ENCODE peak calls at places on chromosomes 1 and 21, in eight cellular contexts. L is HCT116, N is suprapubic skin, Y is HepG2, R is endothelial cell of umbilical vein, S is K562, C is Panc1, B is stomach. M is an unnamed sample.
A peak's percentile ranks its signal among the peaks of the same experiment; 100 is the strongest.

GRCh38 chr1:83632906-83633305 is 366.0 kb downstream of the TTLL7 start:
- DNase-seq in C (no peak), L (no peak), Y (no peak), N (no peak), S (no peak), B (no peak), R (no peak), M (no peak)

GRCh38 chr1:3598051-3598471 is 13.2 kb downstream of the MEGF6 start:
- DNase-seq in R (peak; percentile 19), S (peak; percentile 44), N (no peak), C (no peak), B (no peak), L (no peak), Y (no peak), M (no peak)

GRCh38 chr1:214548988-214549387 is 2.4 kb downstream of the PTPN14 start:
- DNase-seq in R (peak; percentile 70), S (no peak), L (no peak), C (no peak), N (no peak), Y (no peak), B (peak; percentile 76), M (peak; percentile 31)

GRCh38 chr21:15433091-15433490 is 296.7 kb upstream of the USP25 start:
- DNase-seq in B (no peak), C (no peak), L (no peak), S (no peak), N (no peak), Y (no peak), R (no peak), M (no peak)

GRCh38 chr21:45964649-45965048 is 16.9 kb upstream of the COL6A1 start:
- DNase-seq in S (no peak), N (peak; percentile 21), Y (no peak), L (no peak), B (no peak), R (no peak), C (no peak), M (no peak)

GRCh38 chr1:27643626-27644368 is 8.8 kb upstream of the FGR start:
- DNase-seq in N (no peak), B (peak; percentile 65), L (peak; percentile 54), C (peak; percentile 52), S (peak; percentile 73), R (peak; percentile 54), Y (peak; percentile 55), M (no peak)

GRCh38 chr1:162040657-162041056 is 17.0 kb upstream of the OLFML2B start:
- DNase-seq in Y (peak; percentile 12), C (no peak), N (no peak), B (no peak), L (peak; percentile 34), R (peak; percentile 40), S (no peak), M (no peak)

GRCh38 chr1:229836324-229836723 is 210.3 kb downstream of the URB2 start:
- DNase-seq in L (no peak), C (no peak), B (no peak), N (no peak), R (no peak), Y (no peak), S (no peak), M (no peak)

GRCh38 chr1:209168204-209168603 is 415.3 kb upstream of the CAMK1G start:
- DNase-seq in N (no peak), L (no peak), Y (no peak), S (no peak), R (peak; percentile 80), B (no peak), C (no peak), M (peak; percentile 12)

GRCh38 chr1:234870582-234870981 is 258.1 kb downstream of the TOMM20 start:
- DNase-seq in N (no peak), C (no peak), B (no peak), L (no peak), R (no peak), S (no peak), Y (no peak), M (no peak)

GRCh38 chr1:234870020-234870378 is 258.6 kb downstream of the TOMM20 start:
- DNase-seq in C (no peak), Y (no peak), S (no peak), N (no peak), B (no peak), R (no peak), L (no peak), M (no peak)

GRCh38 chr1:234869182-234870019 is 259.2 kb downstream of the TOMM20 start:
- DNase-seq in L (no peak), N (no peak), S (peak; percentile 27), B (no peak), Y (no peak), C (no peak), R (no peak), M (no peak)

GRCh38 chr1:234866007-234866866 is 256.3 kb upstream of the IRF2BP2 start:
- DNase-seq in L (peak; percentile 61), N (no peak), B (peak; percentile 50), S (peak; percentile 86), C (no peak), Y (peak; percentile 81), R (peak; percentile 37), M (no peak)

DNA sequence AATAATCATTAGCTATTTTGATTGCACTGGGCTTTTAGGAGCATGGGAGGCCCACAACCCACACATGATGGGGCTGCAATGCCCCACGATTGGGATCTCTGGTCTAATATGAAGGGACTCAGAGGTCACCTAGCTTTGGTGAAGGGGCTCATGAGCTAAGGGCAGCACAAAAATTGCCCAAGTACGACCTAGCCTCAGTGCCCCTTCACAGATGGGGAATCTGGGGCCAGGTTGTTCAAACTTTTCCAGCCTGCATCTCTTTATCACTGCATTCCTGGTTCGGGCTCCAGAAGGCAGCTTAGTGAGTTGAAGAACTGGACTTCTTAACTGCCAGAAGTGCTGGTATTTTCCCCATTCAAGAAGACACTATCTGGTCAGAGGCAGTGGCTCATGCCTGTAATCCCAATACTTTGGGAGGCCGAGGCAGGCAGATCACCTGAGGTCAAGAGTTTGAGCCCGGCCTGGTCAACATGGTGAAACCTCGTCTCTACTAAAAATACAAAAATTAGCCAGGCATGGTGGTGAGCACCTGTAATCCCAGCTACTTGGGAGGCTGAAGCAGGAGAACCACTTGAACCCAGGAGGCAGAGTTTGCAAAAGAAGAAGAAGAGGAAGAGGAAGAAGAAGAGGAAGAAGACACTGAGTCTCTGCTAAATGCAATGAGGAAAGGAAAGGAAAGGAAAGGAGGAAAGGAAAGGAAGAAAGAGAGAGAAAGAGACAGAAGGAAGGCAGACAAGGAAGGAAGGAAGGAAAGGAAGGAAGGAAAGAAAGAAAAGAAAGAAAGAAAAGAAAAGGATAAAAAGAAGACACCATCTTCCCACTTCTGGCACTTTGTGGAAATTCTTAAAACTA is 258.5 kb upstream of the IRF2BP2 start:
- DNase-seq in B (no peak), L (no peak), R (no peak), N (no peak), S (no peak), C (no peak), Y (no peak), M (no peak)
- H3K4me1 ChIP-seq in B (peaks cover 33% of the 10 kb centered on the region), L (peaks cover 27% of the 10 kb centered on the region), R (peaks cover 20% of the 10 kb centered on the region), N (peaks cover 25% of the 10 kb centered on the region), S (peaks cover 79% of the 10 kb centered on the region), C (peaks cover 54% of the 10 kb centered on the region), Y (peaks cover 80% of the 10 kb centered on the region), M (no peaks in the 10 kb centered on the region)

DNA sequence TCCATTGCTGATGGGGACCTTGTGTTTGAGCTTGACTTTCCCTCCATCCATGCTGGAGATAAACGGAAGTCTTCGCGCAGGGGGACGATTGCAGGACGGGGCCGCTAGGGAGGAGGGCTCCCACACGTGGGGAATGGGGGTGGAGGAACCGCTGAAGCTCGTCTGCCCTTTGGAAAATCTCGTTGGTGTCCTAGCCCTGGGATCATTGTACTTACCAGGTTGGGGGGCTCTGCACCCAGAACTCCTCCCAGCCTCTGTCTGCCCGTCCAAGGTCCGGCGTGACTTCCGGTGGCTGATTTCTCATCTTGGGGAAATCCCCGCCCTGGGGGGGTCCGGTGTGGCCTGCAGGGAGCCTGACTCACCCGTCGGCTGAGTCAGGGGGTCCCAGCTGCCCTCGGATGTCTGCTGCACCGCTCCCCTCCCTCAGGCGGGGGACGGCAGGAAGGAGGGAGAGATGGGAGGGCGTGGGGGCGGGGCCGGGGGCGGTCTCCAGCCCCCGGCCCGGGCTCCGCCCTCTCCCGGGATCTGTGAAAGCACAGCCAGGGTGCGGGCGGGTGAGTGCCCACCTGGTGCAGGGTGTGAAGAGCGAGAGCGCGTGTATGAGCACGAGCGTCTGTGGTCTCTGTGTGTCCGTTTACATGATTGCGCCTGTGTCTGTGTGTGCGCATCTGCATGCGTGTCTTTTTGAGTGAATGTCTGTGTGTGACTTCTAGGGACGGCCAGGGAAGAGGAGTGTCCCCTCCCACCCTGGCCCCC is 35.8 kb downstream of the PIK3CD start:
- DNase-seq in C (no peak), B (peak; percentile 60), S (peak; percentile 96), L (no peak), Y (peak; percentile 46), N (peak; percentile 80), R (peak; percentile 51), M (peak; percentile 65)
- TF ChIP-seq POLR2AphosphoS5 in C (peak; percentile 46), B (no peak), S (no peak), L (peak; percentile 63), Y (peak; percentile 43), N (no peak), R (peak; percentile 19), M (no peak)

DNA sequence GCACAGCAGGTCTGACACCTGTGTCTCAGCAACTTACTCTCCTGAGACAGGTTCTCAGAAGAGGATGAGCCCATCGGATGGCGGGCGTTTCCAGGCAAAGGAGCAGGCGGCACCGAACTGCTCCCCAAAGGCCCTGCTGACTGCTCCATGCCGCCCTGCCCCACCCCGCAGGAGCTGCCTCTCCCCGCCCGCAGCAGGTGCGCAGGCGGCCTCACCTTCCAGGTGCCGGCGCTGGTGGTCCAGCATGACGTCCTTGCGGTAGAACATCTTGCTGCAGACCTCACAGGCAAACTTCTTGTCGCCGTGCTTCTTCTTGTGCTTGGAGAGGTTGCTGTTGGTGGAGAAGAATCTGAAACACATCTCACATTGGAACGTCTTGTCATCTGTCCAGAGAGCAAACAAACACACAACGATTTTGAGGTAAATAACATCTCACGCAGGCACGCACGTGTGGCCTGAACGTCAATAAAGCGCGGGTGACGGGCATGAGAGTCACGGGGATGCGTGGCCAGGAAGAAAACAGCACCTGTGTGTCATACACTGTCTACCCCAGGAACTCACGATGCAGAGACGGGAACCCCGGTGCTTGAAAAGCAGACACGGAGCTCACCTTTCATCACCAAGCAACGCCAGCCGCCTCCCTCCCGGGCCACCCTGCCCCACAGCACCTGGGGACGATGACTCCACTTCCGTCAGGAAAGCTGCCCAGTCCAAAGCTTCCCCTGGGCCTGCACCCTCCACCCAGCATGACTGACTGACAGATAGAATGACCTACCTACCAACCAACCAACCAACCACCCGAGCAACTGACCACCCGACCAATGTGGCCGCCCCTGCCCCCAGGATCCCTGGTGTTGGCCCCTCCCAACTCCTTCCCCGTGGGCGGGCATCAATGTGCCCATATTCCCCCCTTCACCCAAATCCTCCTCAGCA is 50.9 kb downstream of the PRDM15 start:
- DNase-seq in N (peak; percentile 49), C (no peak), R (no peak), S (no peak), L (no peak), Y (no peak), B (no peak), M (no peak)
- TF ChIP-seq CTCF in N (no peak), C (no peak), R (no peak), S (no peak), L (no peak), Y (no peak), B (no peak), M (no peak)

GRCh38 chr1:92484171-92484471 is 2.6 kb downstream of the GFI1 start:
- DNase-seq in B (no peak), Y (no peak), S (no peak), L (no peak), R (no peak), C (no peak), N (no peak), M (no peak)
- H3K4me1 ChIP-seq in B (peaks cover 72% of the 10 kb centered on the region), Y (peaks cover 24% of the 10 kb centered on the region), S (no peaks in the 10 kb centered on the region), L (peaks cover 20% of the 10 kb centered on the region), R (peaks cover 55% of the 10 kb centered on the region), C (peaks cover 2% of the 10 kb centered on the region), N (peaks cover 70% of the 10 kb centered on the region), M (peaks cover 17% of the 10 kb centered on the region)